ENCODE peak calls at places on chromosome X, in five cellular contexts. N is heart right ventricle, L is choroid plexus epithelial cell, T is fibroblast of the aortic adventitia, U is lower leg skin. G is an unnamed sample.

GRCh38 chrX:48165246-48165645 is 31.3 kb downstream of the SSX5 start:
- DNase-seq in N (no peak), L (no peak), T (no peak), U (no peak), G (no peak)

GRCh38 chrX:108022491-108023089 is 22.3 kb upstream of the VSIG1 start:
- DNase-seq in N (no peak), L (peak), T (no peak), U (no peak), G (no peak)

GRCh38 chrX:112081781-112082482 is 644 bp downstream of the TRPC5 start:
- DNase-seq in N (no peak), L (no peak), T (no peak), U (no peak), G (no peak)

GRCh38 chrX:30015440-30015839 is 199.9 kb upstream of the MAGEB2 start:
- DNase-seq in N (no peak), L (no peak), T (peak), U (no peak), G (no peak)

GRCh38 chrX:40439625-40440532 is 140.9 kb upstream of the ATP6AP2 start:
- DNase-seq in N (no peak), L (no peak), T (no peak), U (no peak), G (no peak)

GRCh38 chrX:19678941-19679340 is 163.6 kb upstream of the MAP3K15 start:
- DNase-seq in N (no peak), L (no peak), T (no peak), U (no peak), G (no peak)

GRCh38 chrX:101595739-101596419 is 21.9 kb downstream of the ARMCX6 start:
- DNase-seq in N (peak), L (peak), T (peak), U (no peak), G (peak)

GRCh38 chrX:69237228-69237627 is 72.0 kb upstream of the PJA1 start:
- DNase-seq in N (no peak), L (no peak), T (no peak), U (peak), G (no peak)

GRCh38 chrX:103498786-103499185 is 20.5 kb downstream of the RAB40A start:
- DNase-seq in N (no peak), L (no peak), T (no peak), U (no peak), G (no peak)

GRCh38 chrX:135625995-135626394 is 87.4 kb upstream of the CT45A1 start:
- DNase-seq in N (no peak), L (peak), T (peak), U (no peak), G (peak)

DNA sequence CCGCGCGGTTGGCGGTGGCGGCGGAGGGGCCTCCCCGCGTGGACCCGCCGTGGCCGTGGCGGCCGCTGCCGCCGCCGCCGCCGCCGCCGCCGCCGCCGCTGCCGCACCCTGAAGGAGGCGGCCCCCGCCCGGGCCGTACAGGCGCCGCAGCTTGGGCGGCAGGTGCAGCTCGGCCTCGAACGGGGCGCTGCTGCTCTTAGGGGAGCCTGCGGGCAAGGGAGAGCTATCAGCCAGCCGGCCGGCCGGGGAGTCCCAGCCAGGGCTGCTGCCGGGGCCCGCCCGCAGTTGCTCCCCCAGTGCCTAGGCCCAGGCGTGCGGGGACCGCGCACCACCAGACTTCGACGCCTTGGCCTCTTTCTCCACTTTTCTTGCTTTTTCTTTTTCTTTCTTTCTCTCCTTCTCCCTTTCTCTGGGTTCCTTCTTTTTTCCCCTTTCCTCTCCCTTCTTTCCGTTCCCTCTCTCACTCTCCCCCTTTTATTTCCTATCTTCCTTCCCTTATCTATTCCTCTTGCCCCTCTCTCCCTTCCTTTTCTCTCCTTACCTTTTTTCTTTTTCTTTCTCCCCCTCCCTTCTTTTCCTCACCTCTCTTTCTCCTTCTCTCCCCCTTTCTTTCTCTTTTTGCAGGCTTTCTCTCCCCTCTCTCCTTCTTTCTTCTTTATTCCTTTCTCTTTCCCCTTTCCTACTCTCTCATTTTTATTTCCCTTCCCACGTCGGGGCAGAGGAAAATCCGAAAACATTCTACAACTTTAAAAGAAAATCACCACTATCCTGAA is 2.0 kb downstream of the ARX start:
- DNase-seq in N (no peak), L (no peak), T (no peak), U (no peak), G (no peak)
- H3K4me3 ChIP-seq in N (no peak), L (no peak), T (no peak), U (no peak), G (no peak)

DNA sequence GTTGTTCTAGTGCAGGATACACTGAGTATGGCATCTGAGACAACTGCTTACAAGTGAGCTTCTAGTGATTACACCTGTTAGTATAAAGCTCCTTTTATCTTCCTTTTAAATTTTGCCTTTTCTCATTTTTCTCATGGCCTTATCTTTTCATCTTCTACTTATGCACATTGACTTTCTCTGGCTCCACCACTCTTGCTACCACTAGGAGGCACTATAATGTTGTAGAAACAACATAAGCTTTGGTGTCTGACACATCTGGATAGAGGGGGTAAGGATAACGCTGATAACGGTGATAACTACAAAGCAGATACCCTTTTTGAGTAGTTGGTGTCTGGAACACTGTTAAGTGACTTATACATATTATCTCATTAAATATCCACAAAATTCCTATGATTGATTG is 187.4 kb upstream of the TEX13C start:
- DNase-seq in N (no peak), L (no peak), T (no peak), U (no peak), G (no peak)
- TF ChIP-seq CTCF in N (no peak), L (no peak), T (no peak), U (no peak), G (peak)

DNA sequence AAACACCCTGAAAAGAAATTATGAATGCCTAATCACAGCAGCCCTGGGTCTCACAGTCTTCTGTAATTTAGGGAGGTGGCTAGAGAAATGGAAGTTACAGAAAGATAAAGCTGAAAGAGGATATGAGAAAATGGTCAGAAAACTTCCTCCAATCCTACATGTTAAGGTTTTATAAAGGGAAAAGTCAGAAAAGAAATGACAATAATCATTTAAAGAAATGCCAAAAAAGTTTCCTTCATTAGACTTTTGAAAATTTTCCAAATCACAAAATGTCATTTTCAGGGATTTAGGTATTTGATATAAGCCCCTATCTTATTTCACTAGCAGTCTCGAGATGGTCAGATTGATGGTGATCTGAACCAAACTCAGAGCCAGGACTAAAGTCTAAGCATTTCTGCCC is 276.2 kb downstream of the CHIC1 start:
- DNase-seq in N (no peak), L (no peak), T (no peak), U (no peak), G (no peak)
- H3K4me3 ChIP-seq in N (no peak), L (no peak), T (no peak), U (no peak), G (no peak)

DNA sequence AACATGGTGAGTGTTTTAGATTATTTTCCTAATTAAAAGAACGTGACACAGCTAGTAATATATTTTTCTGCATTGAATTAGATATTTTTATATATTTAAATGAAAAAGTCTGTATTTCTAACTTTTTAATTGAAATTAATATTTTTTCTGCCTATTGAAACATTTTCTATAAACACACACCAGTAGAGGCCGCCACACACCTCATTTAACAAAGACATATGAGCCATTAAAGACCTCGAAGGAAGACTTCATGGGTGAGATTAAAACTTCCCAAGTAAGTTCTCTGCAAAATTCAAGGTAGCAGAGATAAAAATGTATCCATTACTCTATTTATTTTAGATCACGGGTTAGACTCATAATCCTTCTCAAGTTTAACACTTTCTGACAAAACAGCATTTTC is 8.3 kb downstream of the SLITRK2 start:
- DNase-seq in N (no peak), L (peak), T (no peak), U (no peak), G (no peak)
- TF ChIP-seq CTCF in N (no peak), L (no peak), T (no peak), U (no peak), G (peak)

DNA sequence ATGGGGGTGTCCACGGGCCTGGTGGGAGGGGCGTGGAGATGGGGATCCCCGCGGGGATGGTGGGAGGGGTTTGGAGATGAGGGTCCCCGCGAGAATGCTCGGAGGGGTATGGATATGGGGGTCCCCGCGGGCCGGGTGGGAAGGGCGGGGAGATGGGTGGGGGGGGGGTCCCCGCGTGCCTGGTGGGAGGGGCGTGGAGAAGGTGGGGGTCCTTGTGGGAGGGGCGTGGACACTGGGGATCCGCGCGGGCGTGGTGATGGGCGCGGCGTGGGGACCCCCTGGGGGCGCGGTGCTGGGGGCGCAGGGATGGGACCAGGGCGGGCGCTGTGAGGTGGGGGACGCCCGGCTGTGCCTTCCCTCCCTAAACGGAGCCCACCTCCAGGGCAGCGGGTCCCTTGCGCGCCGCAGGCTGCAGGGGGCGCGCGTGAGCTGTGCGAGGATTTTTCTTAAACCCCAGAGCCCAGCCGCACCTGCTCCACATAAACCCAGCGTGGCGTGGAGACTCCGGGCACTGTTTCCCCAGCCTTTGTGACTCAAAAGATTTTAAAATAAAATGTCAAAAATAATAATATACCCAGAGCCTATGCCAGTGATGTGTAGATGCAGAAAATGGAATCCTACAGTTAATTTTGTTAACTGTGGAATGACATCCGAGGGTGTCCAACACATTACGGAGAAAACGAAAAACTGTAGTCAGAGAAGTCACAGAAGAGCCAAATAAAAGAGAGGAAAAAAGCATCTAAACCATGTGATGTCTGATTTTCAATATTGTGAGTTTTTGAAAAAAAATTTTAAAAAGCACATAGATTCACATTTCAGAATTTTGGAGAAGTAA is 1.5 kb upstream of the ASMTL start:
- DNase-seq in N (peak), L (peak), T (peak), U (peak), G (peak)
- H3K4me3 ChIP-seq in N (peak), L (peak), T (peak), U (no peak), G (no peak)